ENCODE peak calls at places on chromosome X, in five cellular contexts. One of them, this sample, is unnamed.

GRCh38 chrX:36241397-36241796 is 321.9 kb downstream of the CFAP47 start:
- DNase-seq in vagina: no peak
- DNase-seq in HCT116: no peak
- DNase-seq in heart left ventricle: no peak
- DNase-seq in tibial artery: no peak
- DNase-seq in this sample: no peak

GRCh38 chrX:133849676-133850075 is 135.7 kb downstream of the GPC3 start:
- DNase-seq in vagina: no peak
- DNase-seq in HCT116: no peak
- DNase-seq in heart left ventricle: no peak
- DNase-seq in tibial artery: no peak
- DNase-seq in this sample: no peak

GRCh38 chrX:110131031-110131430 is 128.1 kb downstream of the TMEM164 start:
- DNase-seq in vagina: peak; percentile 44
- DNase-seq in HCT116: no peak
- DNase-seq in heart left ventricle: no peak
- DNase-seq in tibial artery: no peak
- DNase-seq in this sample: no peak

GRCh38 chrX:129808829-129809745 is 29.3 kb downstream of the SASH3 start:
- DNase-seq in vagina: no peak
- DNase-seq in HCT116: no peak
- DNase-seq in heart left ventricle: no peak
- DNase-seq in tibial artery: no peak
- DNase-seq in this sample: no peak

GRCh38 chrX:129529685-129530281 is 6.5 kb upstream of the SMARCA1 start:
- DNase-seq in vagina: no peak
- DNase-seq in HCT116: no peak
- DNase-seq in heart left ventricle: no peak
- DNase-seq in tibial artery: no peak
- DNase-seq in this sample: no peak

GRCh38 chrX:12563121-12563520 is 228.1 kb upstream of the PRPS2 start:
- DNase-seq in vagina: no peak
- DNase-seq in HCT116: no peak
- DNase-seq in heart left ventricle: no peak
- DNase-seq in tibial artery: no peak
- DNase-seq in this sample: no peak

GRCh38 chrX:19627081-19627480 is 111.8 kb upstream of the MAP3K15 start:
- DNase-seq in vagina: no peak
- DNase-seq in HCT116: no peak
- DNase-seq in heart left ventricle: no peak
- DNase-seq in tibial artery: no peak
- DNase-seq in this sample: no peak

GRCh38 chrX:48802089-48802812 is 384 bp downstream of the HDAC6 start:
- DNase-seq in vagina: peak; percentile 92
- DNase-seq in HCT116: peak; percentile 57
- DNase-seq in heart left ventricle: peak; percentile 85
- DNase-seq in tibial artery: peak; percentile 88
- DNase-seq in this sample: peak; percentile 67

GRCh38 chrX:154046262-154046771 is 26.6 kb upstream of the IRAK1 start:
- DNase-seq in vagina: no peak
- DNase-seq in HCT116: no peak
- DNase-seq in heart left ventricle: peak; percentile 63
- DNase-seq in tibial artery: peak; percentile 60
- DNase-seq in this sample: no peak

GRCh38 chrX:154082396-154083133 is 15.0 kb downstream of the MECP2 start:
- DNase-seq in vagina: no peak
- DNase-seq in HCT116: no peak
- DNase-seq in heart left ventricle: no peak
- DNase-seq in tibial artery: no peak
- DNase-seq in this sample: no peak

GRCh38 chrX:95505721-95506120 is 1178.9 kb upstream of the DIAPH2 start:
- DNase-seq in vagina: no peak
- DNase-seq in HCT116: no peak
- DNase-seq in heart left ventricle: no peak
- DNase-seq in tibial artery: no peak
- DNase-seq in this sample: no peak

GRCh38 chrX:153460826-153461225 is 9.6 kb downstream of the HAUS7 start:
- DNase-seq in vagina: no peak
- DNase-seq in HCT116: no peak
- DNase-seq in heart left ventricle: peak; percentile 64
- DNase-seq in tibial artery: no peak
- DNase-seq in this sample: no peak

GRCh38 chrX:20118065-20118824 is 1.5 kb upstream of the MAP7D2 start:
- DNase-seq in vagina: no peak
- DNase-seq in HCT116: no peak
- DNase-seq in heart left ventricle: no peak
- DNase-seq in tibial artery: no peak
- DNase-seq in this sample: no peak

GRCh38 chrX:120365320-120365719 is 3.4 kb downstream of the ATP1B4 start:
- DNase-seq in vagina: no peak
- DNase-seq in HCT116: no peak
- DNase-seq in heart left ventricle: peak; percentile 53
- DNase-seq in tibial artery: peak; percentile 20
- DNase-seq in this sample: no peak

GRCh38 chrX:14554132-14554715 is 24.9 kb downstream of the GLRA2 start:
- DNase-seq in vagina: no peak
- DNase-seq in HCT116: no peak
- DNase-seq in heart left ventricle: no peak
- DNase-seq in tibial artery: no peak
- DNase-seq in this sample: no peak

GRCh38 chrX:64977830-64978229 is 1.6 kb upstream of the ZC4H2 start:
- DNase-seq in vagina: no peak
- DNase-seq in HCT116: no peak
- DNase-seq in heart left ventricle: no peak
- DNase-seq in tibial artery: no peak
- DNase-seq in this sample: no peak

GRCh38 chrX:48779399-48779798 is 7.0 kb upstream of the GATA1 start:
- DNase-seq in vagina: no peak
- DNase-seq in HCT116: no peak
- DNase-seq in heart left ventricle: no peak
- DNase-seq in tibial artery: no peak
- DNase-seq in this sample: no peak

GRCh38 chrX:15938072-15938471 is 83.5 kb upstream of the AP1S2 start:
- DNase-seq in vagina: no peak
- DNase-seq in HCT116: no peak
- DNase-seq in heart left ventricle: no peak
- DNase-seq in tibial artery: no peak
- DNase-seq in this sample: no peak

GRCh38 chrX:16807548-16807947 is 21.3 kb downstream of the TXLNG start:
- DNase-seq in vagina: no peak
- DNase-seq in HCT116: no peak
- DNase-seq in heart left ventricle: no peak
- DNase-seq in tibial artery: no peak
- DNase-seq in this sample: no peak

GRCh38 chrX:103879339-103879738 is 47.3 kb upstream of the RAB9B start:
- DNase-seq in vagina: no peak
- DNase-seq in HCT116: no peak
- DNase-seq in heart left ventricle: no peak
- DNase-seq in tibial artery: no peak
- DNase-seq in this sample: no peak

GRCh38 chrX:22662776-22663175 is 337.0 kb upstream of the DDX53 start:
- DNase-seq in vagina: no peak
- DNase-seq in HCT116: no peak
- DNase-seq in heart left ventricle: no peak
- DNase-seq in tibial artery: no peak
- DNase-seq in this sample: no peak

GRCh38 chrX:37692918-37693317 is 7.3 kb downstream of the XK start:
- DNase-seq in vagina: no peak
- DNase-seq in HCT116: no peak
- DNase-seq in heart left ventricle: no peak
- DNase-seq in tibial artery: no peak
- DNase-seq in this sample: no peak

GRCh38 chrX:41137589-41137988 is 52.3 kb downstream of the USP9X start:
- DNase-seq in vagina: no peak
- DNase-seq in HCT116: no peak
- DNase-seq in heart left ventricle: no peak
- DNase-seq in tibial artery: no peak
- DNase-seq in this sample: no peak

GRCh38 chrX:13805241-13805640 is 11.7 kb downstream of the GPM6B start:
- DNase-seq in vagina: no peak
- DNase-seq in HCT116: no peak
- DNase-seq in heart left ventricle: no peak
- DNase-seq in tibial artery: no peak
- DNase-seq in this sample: no peak

GRCh38 chrX:148854351-148854750 is 353.9 kb downstream of the AFF2 start:
- DNase-seq in vagina: no peak
- DNase-seq in HCT116: no peak
- DNase-seq in heart left ventricle: no peak
- DNase-seq in tibial artery: no peak
- DNase-seq in this sample: no peak

GRCh38 chrX:22338740-22339139 is 66.0 kb downstream of the CBLL2 start:
- DNase-seq in vagina: no peak
- DNase-seq in HCT116: no peak
- DNase-seq in heart left ventricle: no peak
- DNase-seq in tibial artery: no peak
- DNase-seq in this sample: no peak

GRCh38 chrX:24487576-24487975 is 22.5 kb downstream of the PDK3 start:
- DNase-seq in vagina: no peak
- DNase-seq in HCT116: no peak
- DNase-seq in heart left ventricle: no peak
- DNase-seq in tibial artery: no peak
- DNase-seq in this sample: no peak

GRCh38 chrX:3663576-3664290 is 49.7 kb downstream of the PRKX start:
- DNase-seq in vagina: no peak
- DNase-seq in HCT116: no peak
- DNase-seq in heart left ventricle: no peak
- DNase-seq in tibial artery: no peak
- DNase-seq in this sample: no peak

GRCh38 chrX:104428231-104428630 is 137.8 kb upstream of the IL1RAPL2 start:
- DNase-seq in vagina: no peak
- DNase-seq in HCT116: no peak
- DNase-seq in heart left ventricle: no peak
- DNase-seq in tibial artery: no peak
- DNase-seq in this sample: no peak

GRCh38 chrX:10021461-10022272 is 54.5 kb downstream of the CLDN34 start:
- DNase-seq in vagina: no peak
- DNase-seq in HCT116: no peak
- DNase-seq in heart left ventricle: no peak
- DNase-seq in tibial artery: no peak
- DNase-seq in this sample: no peak
- H3K27ac ChIP-seq in vagina: no peak overlapping the region
- H3K27ac ChIP-seq in HCT116: no peak overlapping the region
- H3K27ac ChIP-seq in heart left ventricle: no peak overlapping the region
- H3K27ac ChIP-seq in tibial artery: no peak overlapping the region
- H3K27ac ChIP-seq in this sample: no peak overlapping the region

DNA sequence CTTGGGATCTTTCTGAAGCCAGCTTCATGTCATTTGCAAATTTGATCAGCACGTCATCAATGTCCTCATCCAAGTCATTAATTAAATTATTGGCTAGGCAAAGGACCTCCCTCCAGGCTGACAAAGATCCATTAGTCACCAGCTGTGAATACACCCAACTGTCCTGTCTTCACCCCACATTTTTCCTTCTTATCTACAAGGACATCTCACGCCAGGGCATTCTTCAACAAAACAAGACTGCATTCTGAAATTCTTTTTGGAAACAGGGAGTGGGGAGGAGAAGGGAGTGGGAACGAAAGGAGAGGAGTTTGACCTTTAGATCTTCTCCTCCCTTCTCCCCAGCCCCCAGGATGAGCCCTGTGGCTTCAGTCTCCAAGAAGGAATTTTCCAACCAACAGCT is 32.7 kb downstream of the NLGN3 start:
- DNase-seq in vagina: no peak
- DNase-seq in HCT116: no peak
- DNase-seq in heart left ventricle: no peak
- DNase-seq in tibial artery: no peak
- DNase-seq in this sample: no peak
- H3K27ac ChIP-seq in vagina: no peak overlapping the region
- H3K27ac ChIP-seq in HCT116: no peak overlapping the region
- H3K27ac ChIP-seq in heart left ventricle: no peak overlapping the region
- H3K27ac ChIP-seq in tibial artery: no peak overlapping the region
- H3K27ac ChIP-seq in this sample: no peak overlapping the region

DNA sequence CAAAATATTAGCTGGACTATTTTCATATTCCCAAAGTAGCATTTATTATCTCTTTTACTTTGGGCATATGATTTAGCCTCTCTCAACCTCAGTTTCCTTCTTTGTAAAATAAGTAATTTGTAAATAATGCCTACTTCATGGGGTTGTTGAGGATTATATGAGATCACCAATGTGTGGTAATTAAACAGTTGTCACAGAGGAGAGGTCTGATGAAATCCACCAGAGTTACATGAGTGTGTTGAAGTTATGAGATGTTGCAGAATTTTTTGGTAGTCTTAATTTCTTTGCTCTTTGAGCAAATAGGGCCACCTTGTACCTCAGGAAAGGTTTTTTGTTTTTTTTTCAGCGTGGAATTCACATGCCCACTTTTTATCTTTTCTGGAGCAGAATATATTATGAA is 1.4 kb downstream of the COX7B start:
- DNase-seq in vagina: no peak
- DNase-seq in HCT116: no peak
- DNase-seq in heart left ventricle: no peak
- DNase-seq in tibial artery: no peak
- DNase-seq in this sample: no peak
- H3K27ac ChIP-seq in vagina: no peak overlapping the region
- H3K27ac ChIP-seq in HCT116: no peak overlapping the region
- H3K27ac ChIP-seq in heart left ventricle: peak overlapping the region; percentile 91
- H3K27ac ChIP-seq in tibial artery: peak overlapping the region; percentile 81
- H3K27ac ChIP-seq in this sample: peak overlapping the region; percentile 79

GRCh38 chrX:136778914-136779313 is 1.8 kb downstream of the ARHGEF6 start:
- DNase-seq in vagina: no peak
- DNase-seq in HCT116: no peak
- DNase-seq in heart left ventricle: no peak
- DNase-seq in tibial artery: no peak
- DNase-seq in this sample: no peak
- H3K27ac ChIP-seq in vagina: peak overlapping the region; percentile 21
- H3K27ac ChIP-seq in HCT116: no peak overlapping the region
- H3K27ac ChIP-seq in heart left ventricle: peak overlapping the region; percentile 70
- H3K27ac ChIP-seq in tibial artery: peak overlapping the region; percentile 72
- H3K27ac ChIP-seq in this sample: peak overlapping the region; percentile 56

DNA sequence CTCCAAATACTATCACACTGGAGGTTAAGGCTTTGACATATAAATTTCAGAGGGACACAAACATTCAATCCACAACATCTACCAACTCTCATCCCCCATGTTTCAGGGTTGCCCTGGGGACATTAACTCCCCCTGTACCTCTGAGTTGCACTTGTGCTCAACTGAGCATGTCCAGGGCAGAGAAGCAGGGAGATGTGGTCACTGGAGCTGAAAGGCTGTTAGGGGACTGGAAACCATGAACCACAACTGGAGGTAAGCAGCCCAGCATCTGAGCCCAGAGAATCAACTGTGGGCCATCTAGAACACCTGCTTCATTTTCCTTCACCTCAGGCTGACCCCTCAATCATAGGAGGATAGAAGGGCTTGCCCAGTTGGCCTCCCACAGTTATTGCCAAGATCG is 641.1 kb downstream of the MID1IP1 start:
- DNase-seq in vagina: no peak
- DNase-seq in HCT116: no peak
- DNase-seq in heart left ventricle: no peak
- DNase-seq in tibial artery: no peak
- DNase-seq in this sample: no peak
- H3K27ac ChIP-seq in vagina: no peak overlapping the region
- H3K27ac ChIP-seq in HCT116: no peak overlapping the region
- H3K27ac ChIP-seq in heart left ventricle: no peak overlapping the region
- H3K27ac ChIP-seq in tibial artery: no peak overlapping the region
- H3K27ac ChIP-seq in this sample: no peak overlapping the region